ENCODE peak calls at places on chromosomes 5 and 9, in six cellular contexts. V, Y, A, P, Q and F are unnamed samples.

GRCh38 chr5:39427225-39427624 is 2.4 kb upstream of the DAB2 start:
- DNase-seq in V (no peak), Y (peak; percentile 11), Q (no peak), A (no peak), P (no peak), F (no peak)

GRCh38 chr5:2747372-2748179 is 3.9 kb downstream of the IRX2 start:
- DNase-seq in A (no peak), Y (no peak), V (no peak), P (no peak), Q (no peak), F (no peak)

GRCh38 chr5:148912714-148913398 is 86.4 kb downstream of the ADRB2 start:
- DNase-seq in Q (peak; percentile 93), Y (peak; percentile 87), A (no peak), P (no peak), V (no peak), F (no peak)

GRCh38 chr9:131013771-131014676 is 5.0 kb downstream of the LAMC3 start:
- DNase-seq in Y (no peak), A (no peak), V (peak; percentile 85), P (no peak), Q (no peak), F (no peak)

GRCh38 chr9:16352791-16353401 is 517.6 kb downstream of the BNC2 start:
- DNase-seq in Y (no peak), V (no peak), Q (no peak), A (peak; percentile 66), P (no peak), F (no peak)

GRCh38 chr9:98700801-98701200 is 7.9 kb downstream of the GABBR2 start:
- DNase-seq in P (no peak), A (no peak), V (no peak), Q (no peak), Y (no peak), F (no peak)

GRCh38 chr9:122053951-122054350 is 39.2 kb downstream of the TTLL11 start:
- DNase-seq in Y (no peak), A (no peak), Q (no peak), P (no peak), V (no peak), F (no peak)

GRCh38 chr5:163165277-163165676 is 272.1 kb upstream of the CCNG1 start:
- DNase-seq in V (no peak), P (no peak), Y (no peak), Q (no peak), A (no peak), F (no peak)

GRCh38 chr5:120327180-120327579 is 136.9 kb upstream of the PRR16 start:
- DNase-seq in A (no peak), Q (no peak), V (no peak), Y (no peak), P (no peak), F (no peak)

GRCh38 chr9:136622538-136622948 is 40.2 kb upstream of the EGFL7 start:
- DNase-seq in A (no peak), Q (no peak), P (no peak), V (no peak), Y (no peak), F (no peak)

GRCh38 chr5:82396871-82397514 is 118.8 kb upstream of the RPS23 start:
- DNase-seq in V (peak; percentile 94), A (peak; percentile 31), Y (no peak), P (no peak), Q (peak; percentile 99), F (no peak)

GRCh38 chr9:117763314-117763713 is 59.1 kb downstream of the TLR4 start:
- DNase-seq in V (no peak), P (no peak), Y (no peak), Q (peak; percentile 69), A (no peak), F (no peak)

GRCh38 chr5:14123974-14124482 is 19.1 kb upstream of the TRIO start:
- DNase-seq in Y (no peak), V (no peak), P (no peak), A (no peak), Q (no peak), F (no peak)

GRCh38 chr5:154755361-154756202 is at the start of gene LARP1:
- DNase-seq in A (no peak), Y (peak; percentile 70), Q (no peak), V (no peak), P (peak; percentile 25), F (no peak)

GRCh38 chr9:23683021-23683431 is 143.0 kb downstream of the ELAVL2 start:
- DNase-seq in Q (no peak), P (no peak), Y (no peak), A (no peak), V (no peak), F (no peak)

GRCh38 chr9:75391497-75391896 is 303.2 kb downstream of the OSTF1 start:
- DNase-seq in Q (no peak), V (no peak), Y (no peak), A (no peak), P (no peak), F (no peak)

GRCh38 chr9:88922091-88922490 is 69.2 kb upstream of the S1PR3 start:
- DNase-seq in A (no peak), Q (no peak), V (no peak), Y (no peak), P (peak; percentile 59), F (peak; percentile 41)

GRCh38 chr9:20640331-20641187 is 18.3 kb upstream of the MLLT3 start:
- DNase-seq in A (peak; percentile 50), Q (peak; percentile 13), P (peak; percentile 71), V (peak; percentile 91), Y (no peak), F (peak; percentile 73)

GRCh38 chr9:136567651-136568287 is 21.9 kb upstream of the NOTCH1 start:
- DNase-seq in Q (peak; percentile 81), Y (peak; percentile 64), V (peak; percentile 94), P (no peak), A (peak; percentile 71), F (no peak)

GRCh38 chr9:26313108-26313507 is 579.5 kb downstream of the CAAP1 start:
- DNase-seq in V (no peak), P (no peak), A (no peak), Q (no peak), Y (no peak), F (no peak)

GRCh38 chr5:78373231-78373630 is 12.8 kb downstream of the SCAMP1 start:
- DNase-seq in V (no peak), P (no peak), Y (no peak), A (no peak), Q (no peak), F (no peak)

GRCh38 chr5:122849746-122850145 is 4.3 kb downstream of the SNX24 start:
- DNase-seq in A (no peak), P (no peak), Y (no peak), V (no peak), Q (no peak), F (no peak)

GRCh38 chr9:134335095-134335489 is 8.8 kb downstream of the RXRA start:
- DNase-seq in V (peak; percentile 22), A (no peak), P (no peak), Q (no peak), Y (no peak), F (no peak)

GRCh38 chr9:113026200-113026599 is 14.2 kb upstream of the ZNF883 start:
- DNase-seq in A (no peak), V (no peak), P (no peak), Q (no peak), Y (no peak), F (no peak)

GRCh38 chr5:170267431-170268152 is 30.0 kb downstream of the LCP2 start:
- DNase-seq in A (peak; percentile 75), P (peak; percentile 81), Y (peak; percentile 82), V (no peak), Q (peak; percentile 69), F (peak; percentile 82)

GRCh38 chr5:170268884-170269283 is 28.7 kb downstream of the LCP2 start:
- DNase-seq in P (no peak), V (no peak), A (no peak), Y (no peak), Q (no peak), F (no peak)

GRCh38 chr5:170270670-170271069 is 26.9 kb downstream of the LCP2 start:
- DNase-seq in P (no peak), A (no peak), Y (no peak), Q (no peak), V (no peak), F (no peak)

GRCh38 chr5:170268153-170268689 is 29.4 kb downstream of the LCP2 start:
- DNase-seq in Y (no peak), A (no peak), P (no peak), V (no peak), Q (no peak), F (no peak)

GRCh38 chr5:170269579-170269978 is 28.0 kb downstream of the LCP2 start:
- DNase-seq in P (no peak), Q (no peak), V (no peak), Y (no peak), A (no peak), F (peak; percentile 35)
- H3K27ac ChIP-seq in P (peak overlapping the region; percentile 66), Q (no peak overlapping the region), V (peak overlapping the region; percentile 1), Y (no peak overlapping the region), A (no peak overlapping the region), F (peak overlapping the region; percentile 82)

DNA sequence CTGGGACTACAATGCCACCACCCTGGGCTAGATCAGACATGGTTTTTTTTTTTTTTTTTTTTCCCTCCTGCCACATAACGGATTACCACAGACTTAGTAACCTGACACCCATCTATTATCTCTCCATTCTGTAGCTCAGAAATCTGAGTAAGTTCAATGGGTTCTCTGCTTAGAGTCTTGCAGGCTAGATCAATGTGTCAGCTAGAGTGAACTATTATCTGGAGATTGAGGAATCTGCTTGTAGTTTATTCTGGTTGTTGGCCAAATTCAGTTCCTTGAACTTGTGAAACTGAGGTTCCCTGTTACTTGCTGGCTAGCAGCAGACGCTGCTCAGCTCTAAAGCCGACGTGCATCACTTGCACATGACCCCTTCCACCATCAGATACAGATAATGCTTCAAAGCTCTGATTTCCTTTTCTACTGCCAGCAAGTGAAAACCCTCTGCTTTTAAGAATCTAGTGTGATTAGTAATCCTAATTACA is 664.0 kb upstream of the CDH9 start:
- DNase-seq in A (no peak), Y (peak; percentile 72), P (no peak), V (no peak), Q (peak; percentile 90), F (no peak)
- H3K27ac ChIP-seq in A (no peak overlapping the region), Y (no peak overlapping the region), P (no peak overlapping the region), V (no peak overlapping the region), Q (peak overlapping the region; percentile 68), F (no peak overlapping the region)

DNA sequence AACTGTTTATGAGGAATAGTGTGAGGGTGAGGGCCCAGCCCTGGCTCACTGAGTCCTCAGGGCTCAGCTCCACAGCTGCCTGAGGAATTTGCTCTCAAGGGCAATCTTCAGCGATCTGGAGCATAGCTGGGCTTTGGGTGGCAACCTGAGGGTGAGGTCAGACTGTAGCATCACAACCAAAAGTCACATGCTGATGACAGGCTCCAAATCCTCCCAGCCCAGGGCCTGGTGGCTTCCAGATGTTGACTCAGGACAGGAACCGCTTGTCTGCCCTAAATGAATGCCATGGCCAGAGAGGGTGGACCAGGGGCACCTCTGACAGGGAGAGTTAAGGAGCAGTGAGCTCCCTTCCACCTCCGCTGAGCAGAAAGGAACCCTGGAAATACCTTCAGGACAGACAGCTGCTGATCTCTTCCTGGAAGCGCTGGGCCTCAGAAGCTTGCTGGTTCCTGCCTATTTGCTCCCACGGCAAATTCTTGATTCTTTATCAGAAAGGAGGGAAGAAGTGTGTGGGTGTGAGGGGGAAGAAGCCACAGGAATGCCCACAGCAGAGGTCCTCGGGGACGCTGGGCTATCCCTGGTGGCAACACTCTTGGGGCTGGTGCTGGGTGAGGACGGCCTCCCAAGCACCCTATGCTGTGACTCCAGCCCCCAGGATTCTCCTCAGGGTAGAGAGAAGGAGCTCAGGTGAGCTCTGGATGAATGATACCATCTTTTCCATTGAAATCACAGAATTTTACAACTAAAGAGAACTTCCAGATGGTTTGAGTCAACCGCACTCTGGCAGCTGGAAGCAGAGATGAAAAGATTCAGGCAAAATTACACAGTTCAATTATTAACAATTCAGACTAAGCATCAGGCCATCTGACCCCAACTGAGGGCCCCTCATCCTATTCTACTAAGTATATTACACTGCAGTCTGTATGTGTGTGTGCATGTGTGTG is 13.8 kb upstream of the CTSL start:
- DNase-seq in A (no peak), Q (peak; percentile 69), V (no peak), P (no peak), Y (no peak), F (no peak)
- H3K27ac ChIP-seq in A (no peak overlapping the region), Q (peak overlapping the region; percentile 96), V (peak overlapping the region; percentile 41), P (no peak overlapping the region), Y (no peak overlapping the region), F (no peak overlapping the region)

GRCh38 chr5:103428923-103429322 is 133.7 kb downstream of the NUDT12 start:
- DNase-seq in A (no peak), P (no peak), V (no peak), Y (no peak), Q (no peak), F (no peak)
- H3K27ac ChIP-seq in A (no peak overlapping the region), P (no peak overlapping the region), V (no peak overlapping the region), Y (no peak overlapping the region), Q (peak overlapping the region; percentile 48), F (no peak overlapping the region)